ENCODE peak calls at places on chromosomes 5 and 9, in four cellular contexts. D is astrocyte, H is colonic mucosa, L is aorta. F is an unnamed sample.

GRCh38 chr5:137575847-137576246 is 76.7 kb upstream of the SPOCK1 start:
- DNase-seq in D (peak), H (no peak), L (no peak), F (no peak)

GRCh38 chr5:34483442-34484033 is 172.6 kb upstream of the RAI14 start:
- DNase-seq in H (no peak), L (no peak), D (no peak), F (no peak)

GRCh38 chr5:43609752-43610151 is 6.8 kb downstream of the NNT start:
- DNase-seq in H (no peak), D (no peak), L (no peak), F (no peak)

GRCh38 chr5:95664204-95664786 is 17.7 kb downstream of the RFESD start:
- DNase-seq in L (no peak), D (peak), H (peak), F (no peak)

GRCh38 chr9:98191615-98192502 is 578 bp downstream of the CORO2A start:
- DNase-seq in L (no peak), H (peak), D (no peak), F (no peak)

GRCh38 chr5:157603333-157604190 is 28.0 kb upstream of the ADAM19 start:
- DNase-seq in D (peak), L (no peak), H (no peak), F (no peak)

GRCh38 chr5:171946382-171946781 is 60.1 kb downstream of the FBXW11 start:
- DNase-seq in D (no peak), L (no peak), H (no peak), F (no peak)

GRCh38 chr9:110890416-110890815 is 147.9 kb downstream of the LPAR1 start:
- DNase-seq in H (no peak), L (no peak), D (no peak), F (no peak)

GRCh38 chr5:83471405-83472212 is at the start of gene VCAN:
- DNase-seq in H (peak), D (peak), L (peak), F (peak)

GRCh38 chr5:75363111-75363510 is 26.1 kb downstream of the HMGCR start:
- DNase-seq in L (no peak), D (no peak), H (no peak), F (no peak)
- H3K27ac ChIP-seq in L (no peak), D (no peak), H (no peak), F (no peak)

GRCh38 chr5:45568813-45569212 is 127.4 kb downstream of the HCN1 start:
- DNase-seq in D (no peak), H (no peak), L (no peak), F (no peak)
- H3K4me3 ChIP-seq in D (no peak), H (no peak), L (no peak), F (no peak)

DNA sequence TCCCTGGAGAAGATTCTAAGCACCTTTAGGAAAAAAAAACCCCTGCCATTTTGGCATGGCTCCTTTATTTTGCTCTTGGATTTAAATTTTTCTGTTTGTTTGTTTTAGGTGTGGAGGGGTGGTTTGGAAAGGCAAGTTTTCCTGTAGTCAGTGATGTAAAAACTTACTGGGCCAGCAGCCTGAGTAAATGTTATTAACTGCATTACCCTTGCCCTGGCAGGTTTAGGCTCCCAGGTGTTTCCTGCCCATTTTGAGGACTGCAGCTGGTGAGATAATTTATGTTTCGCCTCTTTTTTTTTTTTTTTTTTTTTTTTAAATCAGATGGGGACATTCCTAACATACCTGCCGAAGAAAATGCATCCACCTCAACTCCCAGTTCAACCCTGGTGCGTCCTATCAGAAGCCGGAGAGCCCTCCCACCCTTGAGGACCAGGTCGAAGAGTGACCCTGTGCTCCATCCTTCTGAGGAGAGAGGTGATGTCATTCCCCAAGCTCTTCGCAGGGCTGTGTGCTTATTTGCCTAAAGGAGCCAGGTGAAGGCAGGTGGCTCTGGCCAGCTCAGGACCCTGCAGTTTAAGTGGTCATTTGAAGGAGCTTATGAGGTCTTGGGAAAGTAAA is 60.6 kb downstream of the ENTREP1 start:
- DNase-seq in D (no peak), H (no peak), L (no peak), F (no peak)
- H3K27ac ChIP-seq in D (no peak), H (no peak), L (no peak), F (no peak)

DNA sequence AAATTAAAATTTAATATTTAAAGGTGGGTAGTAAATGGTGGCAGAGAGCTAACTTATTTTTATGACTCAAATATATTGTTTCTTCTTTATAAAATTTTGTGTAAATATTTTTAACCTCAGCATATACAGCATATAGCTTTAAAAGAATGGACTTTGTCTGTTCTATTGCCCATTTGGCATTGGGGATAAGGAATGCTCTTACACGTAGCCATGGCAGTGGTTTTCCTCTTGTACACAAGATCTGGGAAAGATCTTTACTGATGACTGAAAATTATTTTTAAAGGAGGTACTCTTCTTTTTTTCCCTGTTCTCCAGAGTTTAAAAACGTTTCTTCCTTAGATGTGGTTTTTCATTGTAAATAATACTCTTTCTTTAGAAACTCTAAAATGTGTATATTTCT is 75.0 kb downstream of the PBX3 start:
- DNase-seq in L (no peak), H (no peak), D (no peak), F (no peak)
- H3K4me3 ChIP-seq in L (no peak), H (no peak), D (no peak), F (no peak)

F was measured in coronary artery.